ENCODE peak calls at places on chromosomes 4 and X, in four cellular contexts. J is transverse colon, Z is H9, E is heart right ventricle. F is an unnamed sample. For H3K4me1, the result is how much of the 10 kb centered on the place peaks cover.

GRCh38 chr4:41044165-41044564 is 170.2 kb downstream of the APBB2 start:
- DNase-seq in J (no peak), Z (no peak), E (no peak), F (no peak)

GRCh38 chrX:13688772-13689518 is at the start of gene RAB9A:
- DNase-seq in J (peak), Z (peak), E (peak), F (peak)

GRCh38 chrX:11064276-11064675 is 46.9 kb upstream of the HCCS start:
- DNase-seq in J (no peak), Z (no peak), E (no peak), F (no peak)

GRCh38 chrX:124555036-124555595 is 208.8 kb downstream of the SH2D1A start:
- DNase-seq in J (no peak), Z (no peak), E (no peak), F (no peak)

GRCh38 chr4:120916937-120917336 is 5.6 kb downstream of the PRDM5 start:
- DNase-seq in J (no peak), Z (no peak), E (no peak), F (no peak)

GRCh38 chr4:145484240-145484846 is 2.7 kb downstream of the SMAD1 start:
- DNase-seq in J (no peak), Z (no peak), E (no peak), F (no peak)

GRCh38 chr4:8192748-8193738 is 6.0 kb upstream of the SH3TC1 start:
- DNase-seq in J (peak), Z (no peak), E (no peak), F (no peak)

GRCh38 chr4:162503868-162504267 is 340.1 kb upstream of the FSTL5 start:
- DNase-seq in J (no peak), Z (no peak), E (no peak), F (no peak)

GRCh38 chr4:15378055-15378454 is 49.8 kb upstream of the C1QTNF7 start:
- DNase-seq in J (no peak), Z (no peak), E (no peak), F (no peak)

GRCh38 chrX:77440310-77440709 is 6.9 kb upstream of the FGF16 start:
- DNase-seq in J (no peak), Z (no peak), E (no peak), F (no peak)

DNA sequence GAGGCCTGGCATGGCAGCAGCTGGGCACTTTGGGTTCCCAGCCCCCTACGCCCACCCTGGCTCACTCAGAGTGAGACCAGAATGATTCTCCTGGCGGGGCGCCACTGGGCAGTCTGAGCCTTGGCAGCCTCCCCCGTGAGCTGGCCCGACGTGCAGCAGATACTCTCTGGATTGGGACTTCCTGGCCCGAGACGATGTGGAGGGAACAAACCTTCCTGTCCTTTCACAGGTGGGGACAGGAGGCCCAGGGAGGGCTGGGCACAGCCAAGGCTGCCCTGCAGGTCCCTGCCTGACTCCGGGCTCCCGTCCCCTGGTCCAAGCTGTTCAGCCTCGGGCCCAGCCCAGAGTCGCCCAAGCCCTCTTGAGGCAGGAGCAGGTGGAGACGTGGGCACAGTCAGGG is 17.9 kb upstream of the ADD1 start:
- DNase-seq in J (no peak), Z (no peak), E (peak), F (no peak)
- H3K4me1 ChIP-seq in J (under half), Z (under half), E (under half), F (under half)

GRCh38 chrX:119573840-119574393 is 446 bp upstream of the UBE2A start:
- DNase-seq in J (no peak), Z (peak), E (peak), F (peak)
- H3K27ac ChIP-seq in J (peak), Z (no peak), E (peak), F (peak)

GRCh38 chrX:34873500-34874225 is 68.9 kb upstream of the FAM47B start:
- DNase-seq in J (no peak), Z (no peak), E (no peak), F (no peak)
- H3K4me1 ChIP-seq in J (under half), Z (under half), E (under half), F (under half)

GRCh38 chr4:80073362-80074008 is 456 bp upstream of the ANTXR2 start:
- DNase-seq in J (no peak), Z (no peak), E (no peak), F (no peak)
- H3K27ac ChIP-seq in J (peak), Z (no peak), E (peak), F (peak)

GRCh38 chr4:6938758-6939201 is 29.2 kb downstream of the TBC1D14 start:
- DNase-seq in J (no peak), Z (no peak), E (peak), F (no peak)

GRCh38 chr4:6937748-6938147 is 28.1 kb downstream of the TBC1D14 start:
- DNase-seq in J (no peak), Z (no peak), E (no peak), F (no peak)

GRCh38 chr4:6939761-6940743 is 30.4 kb downstream of the TBC1D14 start:
- DNase-seq in J (no peak), Z (no peak), E (no peak), F (no peak)

GRCh38 chr4:6937201-6937600 is 27.6 kb downstream of the TBC1D14 start:
- DNase-seq in J (no peak), Z (no peak), E (no peak), F (no peak)

DNA sequence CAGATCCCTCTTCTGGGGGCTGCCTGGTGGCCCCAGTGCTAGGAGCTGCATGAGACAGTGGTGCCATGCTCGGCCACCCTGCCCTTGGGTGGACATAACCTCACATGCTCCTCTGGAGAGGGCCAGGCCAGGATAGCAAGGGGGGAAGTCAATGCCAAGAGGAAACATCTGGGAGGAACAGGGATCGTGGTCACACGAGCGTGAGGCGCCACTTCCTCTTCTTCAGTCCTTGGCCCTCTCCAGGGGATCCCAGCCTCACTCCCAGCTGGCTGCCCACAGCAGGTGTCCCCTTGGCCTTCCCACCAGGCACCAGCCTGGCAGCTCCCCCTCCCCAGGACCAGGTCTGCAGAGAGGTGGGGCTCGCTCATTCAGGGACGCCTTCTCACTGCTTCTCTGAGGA is 28.6 kb downstream of the TBC1D14 start:
- DNase-seq in J (no peak), Z (no peak), E (peak), F (no peak)
- H3K4me1 ChIP-seq in J (under half), Z (under half), E (under half), F (under half)

DNA sequence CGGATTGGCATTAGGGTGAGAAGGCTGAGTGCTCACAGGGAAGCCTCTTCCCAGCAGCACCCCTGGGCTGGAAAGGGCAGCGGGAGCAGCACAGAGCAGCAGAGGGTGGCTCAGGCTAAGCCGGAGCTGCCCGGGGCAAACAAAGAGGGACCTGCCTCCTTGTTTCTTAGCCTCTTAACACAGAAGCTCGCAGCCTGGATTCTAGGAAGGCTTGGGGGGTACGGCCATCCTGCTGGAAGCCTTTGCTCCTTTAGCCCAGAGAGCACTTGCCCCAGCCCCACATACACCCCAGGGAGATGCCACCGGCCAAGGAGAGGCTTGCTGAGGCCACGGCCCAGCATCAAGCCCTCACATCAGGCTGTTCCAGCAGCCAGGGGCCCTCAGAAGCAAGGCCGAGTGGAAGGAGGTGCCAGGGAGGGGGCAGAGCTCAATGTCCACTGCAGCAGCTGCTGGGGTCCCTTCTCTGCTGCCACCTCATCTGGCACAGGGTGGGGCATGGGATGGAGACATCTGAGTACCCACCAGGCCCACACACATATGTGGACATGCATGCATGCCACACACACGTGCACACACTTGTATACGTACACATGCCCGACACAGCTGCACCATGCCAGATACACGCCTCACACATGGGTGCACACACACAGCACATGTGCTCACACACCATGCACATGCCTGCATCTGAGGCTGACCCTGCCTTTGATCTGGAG is 20.3 kb upstream of the SPON2 start:
- DNase-seq in J (peak), Z (peak), E (peak), F (no peak)
- H3K27ac ChIP-seq in J (peak), Z (no peak), E (peak), F (peak)

DNA sequence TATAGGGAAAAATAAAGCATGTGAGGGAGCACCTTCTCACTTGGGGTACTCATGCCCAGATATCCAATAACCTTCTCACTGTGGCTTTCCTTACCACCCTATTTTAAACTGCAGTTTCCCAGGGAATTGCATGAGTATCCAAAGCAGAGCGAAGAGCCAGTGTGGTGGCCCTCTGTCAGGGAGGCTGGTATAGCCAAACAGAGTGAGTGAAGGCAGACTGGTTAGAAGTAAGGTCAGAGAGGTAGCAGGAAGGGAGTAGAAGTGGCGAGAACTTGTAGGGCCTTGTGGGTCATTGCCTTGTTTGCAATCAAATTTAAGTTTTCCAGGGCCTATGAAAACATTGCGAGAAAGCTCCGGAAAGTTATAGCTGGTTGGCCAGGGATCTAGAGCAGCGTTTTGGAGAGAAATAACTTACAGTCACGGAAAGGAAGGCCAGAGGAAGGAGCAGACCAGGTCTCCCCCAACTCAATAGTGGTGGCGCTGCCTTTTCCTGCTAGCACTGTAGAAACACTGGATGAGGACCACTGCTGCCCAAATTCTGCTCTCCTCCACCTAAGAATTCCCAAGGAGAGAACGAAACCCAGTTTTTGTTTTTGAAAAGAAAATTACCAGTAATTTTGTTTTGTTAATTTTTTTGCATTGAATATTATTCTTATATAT is 77.2 kb downstream of the PDLIM5 start:
- DNase-seq in J (no peak), Z (no peak), E (no peak), F (no peak)
- H3K4me1 ChIP-seq in J (under half), Z (under half), E (half or more), F (half or more)

F was measured in thoracic aorta.